ENCODE peak calls at places on chromosome 13, in four cellular contexts. A is Karpas-422, H is neuronal stem cell, M is IMR-90. C is an unnamed sample.

GRCh38 chr13:35260316-35260715 is 216.2 kb downstream of the MAB21L1 start:
- DNase-seq in A (no peak), H (no peak), M (no peak), C (peak)

GRCh38 chr13:99442273-99442895 is 58.9 kb upstream of the TM9SF2 start:
- DNase-seq in M (peak), H (peak), A (peak), C (peak)

GRCh38 chr13:34842466-34842865 is 99.6 kb upstream of the NBEA start:
- DNase-seq in M (no peak), A (no peak), H (no peak), C (no peak)

GRCh38 chr13:112751617-112752016 is 61.8 kb downstream of the ATP11A start:
- DNase-seq in A (no peak), M (no peak), H (no peak), C (no peak)

GRCh38 chr13:48304132-48304876 is 753 bp downstream of the RB1 start:
- DNase-seq in A (peak), M (peak), H (peak), C (peak)

GRCh38 chr13:75368167-75368566 is 113.8 kb downstream of the TBC1D4 start:
- DNase-seq in M (peak), A (no peak), H (no peak), C (peak)

GRCh38 chr13:32587014-32587773 is 942 bp downstream of the PDS5B start:
- DNase-seq in H (peak), M (peak), A (peak), C (peak)

GRCh38 chr13:98103942-98104880 is 38.7 kb upstream of the FARP1 start:
- DNase-seq in A (no peak), H (no peak), M (peak), C (peak)

GRCh38 chr13:44818428-44818827 is 170.8 kb downstream of the NUFIP1 start:
- DNase-seq in M (peak), A (peak), H (peak), C (peak)

GRCh38 chr13:80334582-80335260 is 6.2 kb downstream of the SPRY2 start:
- DNase-seq in A (no peak), M (peak), H (no peak), C (peak)

GRCh38 chr13:68099616-68100015 is 869.5 kb upstream of the PCDH9 start:
- DNase-seq in A (no peak), M (peak), H (no peak), C (peak)

GRCh38 chr13:112270951-112271350 is 105.2 kb upstream of the SPACA7 start:
- DNase-seq in H (no peak), M (no peak), A (peak), C (no peak)

GRCh38 chr13:35164324-35164932 is 222.4 kb downstream of the NBEA start:
- DNase-seq in M (peak), H (peak), A (peak), C (peak)

GRCh38 chr13:32153056-32153455 is 121.5 kb downstream of the FRY start:
- DNase-seq in M (peak), H (no peak), A (no peak), C (peak)

GRCh38 chr13:46577656-46578589 is 25.0 kb downstream of the LRCH1 start:
- DNase-seq in A (no peak), M (peak), H (no peak), C (no peak)

GRCh38 chr13:21354721-21355120 is 104.4 kb downstream of the ZDHHC20 start:
- DNase-seq in A (no peak), H (no peak), M (no peak), C (no peak)

GRCh38 chr13:95298971-95299627 is 2.2 kb downstream of the ABCC4 start:
- DNase-seq in A (no peak), H (no peak), M (peak), C (peak)

GRCh38 chr13:83935566-83935965 is 53.3 kb upstream of the SLITRK1 start:
- DNase-seq in M (no peak), A (no peak), H (no peak), C (peak)

GRCh38 chr13:26968431-26969335 is 202.9 kb downstream of the USP12 start:
- DNase-seq in A (no peak), H (no peak), M (peak), C (no peak)

GRCh38 chr13:94419304-94419943 is 60.1 kb downstream of the DCT start:
- DNase-seq in H (no peak), A (no peak), M (peak), C (peak)

GRCh38 chr13:25973085-25973484 is 78.7 kb downstream of the SHISA2 start:
- DNase-seq in A (no peak), M (no peak), H (no peak), C (no peak)

GRCh38 chr13:30654430-30654829 is 36.7 kb downstream of the USPL1 start:
- DNase-seq in M (no peak), H (no peak), A (no peak), C (no peak)

GRCh38 chr13:30656178-30656577 is 38.5 kb downstream of the USPL1 start:
- DNase-seq in A (no peak), M (no peak), H (no peak), C (no peak)

GRCh38 chr13:30664689-30665088 is 47.0 kb downstream of the USPL1 start:
- DNase-seq in H (no peak), A (no peak), M (no peak), C (no peak)

GRCh38 chr13:30660796-30661195 is 43.1 kb downstream of the USPL1 start:
- DNase-seq in M (no peak), A (no peak), H (no peak), C (no peak)

GRCh38 chr13:30659980-30660379 is 42.3 kb downstream of the USPL1 start:
- DNase-seq in H (no peak), M (no peak), A (no peak), C (peak)
- H3K4me2 ChIP-seq in H (no peak), M (no peak), A (no peak), C (no peak)

GRCh38 chr13:36432106-36432544 is at the start of gene CCNA1:
- DNase-seq in H (peak), A (no peak), M (no peak), C (peak)
- H3K9ac ChIP-seq in H (peak), A (no peak), M (no peak), C (peak)

DNA sequence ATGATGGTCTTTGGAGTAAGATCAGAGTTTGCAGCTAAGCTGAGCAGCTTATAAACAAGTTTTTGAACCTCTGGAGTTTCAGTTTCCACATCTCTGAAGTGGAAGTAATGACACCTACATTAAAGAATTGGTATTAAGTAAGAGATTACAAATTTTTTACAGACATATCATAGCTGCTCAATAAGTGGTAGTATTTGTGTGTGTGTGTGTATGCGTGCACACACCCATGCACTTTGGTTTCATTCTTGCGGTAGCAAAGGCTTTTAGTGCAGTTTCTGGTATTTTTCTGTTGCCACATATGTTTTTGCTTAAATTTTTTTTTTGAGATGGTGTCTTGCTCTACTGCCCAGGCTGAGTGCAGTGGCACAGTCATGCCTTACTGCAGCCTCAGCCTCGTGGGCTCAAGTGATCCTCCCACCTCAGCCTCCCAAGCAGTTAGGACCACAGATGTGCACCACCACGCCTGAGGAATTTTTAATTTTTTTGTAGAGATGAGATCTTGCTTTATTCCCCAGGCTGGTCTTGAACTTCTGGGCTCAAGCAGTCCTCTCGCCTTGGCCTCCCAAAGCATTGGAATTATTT is 4.5 kb downstream of the NAA16 start:
- DNase-seq in A (no peak), H (no peak), M (peak), C (peak)
- H3K4me3 ChIP-seq in A (no peak), H (no peak), M (no peak), C (no peak)

GRCh38 chr13:110008816-110009215 is 222.4 kb upstream of the IRS2 start:
- DNase-seq in M (no peak), H (no peak), A (no peak), C (no peak)

GRCh38 chr13:110001622-110002275 is 215.4 kb upstream of the IRS2 start:
- DNase-seq in H (no peak), M (peak), A (no peak), C (peak)

GRCh38 chr13:110006304-110006703 is 219.9 kb upstream of the IRS2 start:
- DNase-seq in M (peak), H (no peak), A (peak), C (peak)

GRCh38 chr13:110004814-110005213 is 218.4 kb upstream of the IRS2 start:
- DNase-seq in A (no peak), M (no peak), H (no peak), C (no peak)

DNA sequence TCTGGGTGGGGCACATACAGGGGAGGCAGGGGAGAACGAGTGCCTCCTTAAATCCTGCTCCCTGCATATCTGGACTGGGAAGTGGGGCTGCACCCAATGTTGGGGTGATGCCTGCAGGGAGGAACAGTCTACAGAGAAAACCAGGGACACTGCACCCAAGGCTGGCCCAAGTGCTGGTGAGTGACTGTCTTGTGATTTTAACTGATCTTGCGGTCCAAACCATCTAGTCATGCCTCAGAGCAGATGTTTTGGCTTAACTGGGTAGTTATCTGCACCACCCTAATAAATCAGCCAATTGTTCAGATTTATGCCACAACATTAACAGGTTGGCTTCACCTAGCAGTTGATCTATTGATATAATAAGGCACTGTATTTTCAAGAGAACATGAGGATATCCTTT is 219.2 kb upstream of the IRS2 start:
- DNase-seq in H (no peak), A (no peak), M (no peak), C (peak)
- H3K4me2 ChIP-seq in H (no peak), A (no peak), M (no peak), C (peak)

GRCh38 chr13:111129465-111130110 is 14.5 kb downstream of the ARHGEF7 start:
- DNase-seq in A (peak), M (no peak), H (no peak), C (no peak)
- H3K9ac ChIP-seq in A (peak), M (no peak), H (no peak), C (no peak)

DNA sequence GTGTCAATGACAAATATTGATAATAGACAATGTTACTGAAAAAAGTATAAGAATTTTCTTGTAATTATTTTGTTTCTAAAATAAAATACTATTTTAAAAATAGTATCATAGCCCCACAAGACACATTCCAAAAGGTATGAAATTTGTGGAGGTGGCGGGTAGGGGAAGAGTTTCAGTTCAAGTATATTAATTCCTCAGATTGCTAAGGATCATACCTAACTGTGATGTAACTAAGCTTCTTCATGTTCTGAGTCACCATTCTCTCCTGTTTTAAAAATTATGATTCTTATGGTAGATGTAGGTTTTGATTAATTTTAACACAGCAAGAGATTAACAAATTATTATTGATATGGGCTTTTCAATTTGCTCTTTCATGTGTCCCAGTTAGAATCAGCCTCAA is 61.3 kb downstream of the MYO16 start:
- DNase-seq in M (no peak), H (no peak), A (no peak), C (no peak)
- H3K4me3 ChIP-seq in M (no peak), H (no peak), A (no peak), C (no peak)

C was measured in mammary epithelial cell.